ENCODE peak calls at places on chromosomes 13 and 19, in eight cellular contexts. One of them, this sample, is unnamed.

GRCh38 chr13:29648760-29649159 is 53.3 kb upstream of the SLC7A1 start:
- DNase-seq in hypothalamus: no peak
- DNase-seq in nephron progenitor cell: no peak
- DNase-seq in stimulated activated CD4-positive, alpha-beta T cell treated with anti-CD3 and anti-CD28 coated beads, Interleukin-2, amount 100 ng/mL, for 48 hours: no peak
- DNase-seq in neural progenitor cell: no peak
- DNase-seq in cardiac muscle cell: no peak
- DNase-seq in psoas muscle: no peak
- DNase-seq in NCI-H1417: no peak
- DNase-seq in this sample: no peak

GRCh38 chr19:3378352-3379146 is 12.2 kb downstream of the NFIC start:
- DNase-seq in hypothalamus: no peak
- DNase-seq in nephron progenitor cell: no peak
- DNase-seq in stimulated activated CD4-positive, alpha-beta T cell treated with anti-CD3 and anti-CD28 coated beads, Interleukin-2, amount 100 ng/mL, for 48 hours: no peak
- DNase-seq in neural progenitor cell: no peak
- DNase-seq in cardiac muscle cell: no peak
- DNase-seq in psoas muscle: no peak
- DNase-seq in NCI-H1417: no peak
- DNase-seq in this sample: no peak

GRCh38 chr13:46964789-46965527 is 68.1 kb upstream of the HTR2A start:
- DNase-seq in hypothalamus: no peak
- DNase-seq in nephron progenitor cell: no peak
- DNase-seq in stimulated activated CD4-positive, alpha-beta T cell treated with anti-CD3 and anti-CD28 coated beads, Interleukin-2, amount 100 ng/mL, for 48 hours: no peak
- DNase-seq in neural progenitor cell: no peak
- DNase-seq in cardiac muscle cell: peak; percentile 32
- DNase-seq in psoas muscle: no peak
- DNase-seq in NCI-H1417: no peak
- DNase-seq in this sample: no peak

GRCh38 chr19:55034751-55035150 is 3.3 kb downstream of the GP6 start:
- DNase-seq in hypothalamus: no peak
- DNase-seq in nephron progenitor cell: no peak
- DNase-seq in stimulated activated CD4-positive, alpha-beta T cell treated with anti-CD3 and anti-CD28 coated beads, Interleukin-2, amount 100 ng/mL, for 48 hours: no peak
- DNase-seq in neural progenitor cell: no peak
- DNase-seq in cardiac muscle cell: no peak
- DNase-seq in psoas muscle: no peak
- DNase-seq in NCI-H1417: no peak
- DNase-seq in this sample: no peak

GRCh38 chr19:46265217-46265828 is 31.5 kb upstream of the HIF3A start:
- DNase-seq in hypothalamus: peak; percentile 19
- DNase-seq in nephron progenitor cell: peak; percentile 72
- DNase-seq in stimulated activated CD4-positive, alpha-beta T cell treated with anti-CD3 and anti-CD28 coated beads, Interleukin-2, amount 100 ng/mL, for 48 hours: peak; percentile 69
- DNase-seq in neural progenitor cell: peak; percentile 89
- DNase-seq in cardiac muscle cell: peak; percentile 90
- DNase-seq in psoas muscle: peak; percentile 18
- DNase-seq in NCI-H1417: peak; percentile 84
- DNase-seq in this sample: peak; percentile 75

GRCh38 chr19:3434630-3435553 is 45.4 kb downstream of the SMIM24 start:
- DNase-seq in hypothalamus: peak; percentile 89
- DNase-seq in nephron progenitor cell: peak; percentile 96
- DNase-seq in stimulated activated CD4-positive, alpha-beta T cell treated with anti-CD3 and anti-CD28 coated beads, Interleukin-2, amount 100 ng/mL, for 48 hours: peak; percentile 94
- DNase-seq in neural progenitor cell: peak; percentile 98
- DNase-seq in cardiac muscle cell: peak; percentile 98
- DNase-seq in psoas muscle: peak; percentile 97
- DNase-seq in NCI-H1417: peak; percentile 98
- DNase-seq in this sample: peak; percentile 98

GRCh38 chr13:45349438-45349837 is 8.5 kb upstream of the TPT1 start:
- DNase-seq in hypothalamus: no peak
- DNase-seq in nephron progenitor cell: no peak
- DNase-seq in stimulated activated CD4-positive, alpha-beta T cell treated with anti-CD3 and anti-CD28 coated beads, Interleukin-2, amount 100 ng/mL, for 48 hours: no peak
- DNase-seq in neural progenitor cell: no peak
- DNase-seq in cardiac muscle cell: no peak
- DNase-seq in psoas muscle: no peak
- DNase-seq in NCI-H1417: no peak
- DNase-seq in this sample: no peak

GRCh38 chr19:31339405-31339804 is 9.8 kb downstream of the TSHZ3 start:
- DNase-seq in hypothalamus: no peak
- DNase-seq in nephron progenitor cell: peak; percentile 30
- DNase-seq in stimulated activated CD4-positive, alpha-beta T cell treated with anti-CD3 and anti-CD28 coated beads, Interleukin-2, amount 100 ng/mL, for 48 hours: no peak
- DNase-seq in neural progenitor cell: no peak
- DNase-seq in cardiac muscle cell: no peak
- DNase-seq in psoas muscle: no peak
- DNase-seq in NCI-H1417: no peak
- DNase-seq in this sample: no peak

GRCh38 chr19:39524495-39524894 is 8.2 kb downstream of the EID2B start:
- DNase-seq in hypothalamus: no peak
- DNase-seq in nephron progenitor cell: no peak
- DNase-seq in stimulated activated CD4-positive, alpha-beta T cell treated with anti-CD3 and anti-CD28 coated beads, Interleukin-2, amount 100 ng/mL, for 48 hours: no peak
- DNase-seq in neural progenitor cell: no peak
- DNase-seq in cardiac muscle cell: no peak
- DNase-seq in psoas muscle: no peak
- DNase-seq in NCI-H1417: no peak
- DNase-seq in this sample: no peak

GRCh38 chr13:44934724-44935123 is 54.5 kb downstream of the NUFIP1 start:
- DNase-seq in hypothalamus: no peak
- DNase-seq in nephron progenitor cell: no peak
- DNase-seq in stimulated activated CD4-positive, alpha-beta T cell treated with anti-CD3 and anti-CD28 coated beads, Interleukin-2, amount 100 ng/mL, for 48 hours: no peak
- DNase-seq in neural progenitor cell: no peak
- DNase-seq in cardiac muscle cell: peak; percentile 55
- DNase-seq in psoas muscle: no peak
- DNase-seq in NCI-H1417: no peak
- DNase-seq in this sample: no peak

GRCh38 chr13:64936879-64937278 is 2293.3 kb downstream of the PCDH9 start:
- DNase-seq in hypothalamus: no peak
- DNase-seq in nephron progenitor cell: no peak
- DNase-seq in stimulated activated CD4-positive, alpha-beta T cell treated with anti-CD3 and anti-CD28 coated beads, Interleukin-2, amount 100 ng/mL, for 48 hours: no peak
- DNase-seq in neural progenitor cell: no peak
- DNase-seq in cardiac muscle cell: no peak
- DNase-seq in psoas muscle: no peak
- DNase-seq in NCI-H1417: no peak
- DNase-seq in this sample: no peak

This sample was measured in HEK293T.